ENCODE peak calls at places on chromosomes 13 and 19, in ten cellular contexts. One of them, this sample, is unnamed.

GRCh38 chr19:1566392-1567115 is 1.6 kb downstream of the MEX3D start:
- DNase-seq in NCI-H1105: peak; percentile 33
- DNase-seq in Right ventricle myocardium superior: peak; percentile 75
- DNase-seq in lower leg skin: no peak
- DNase-seq in ecto neural progenitor cell: peak; percentile 90
- DNase-seq in heart left ventricle: peak; percentile 69
- DNase-seq in esophagus squamous epithelium: no peak
- DNase-seq in NCI-H345: peak; percentile 48
- DNase-seq in left cardiac atrium: peak; percentile 74
- DNase-seq in cardiac fibroblast: peak; percentile 84
- DNase-seq in this sample: peak; percentile 85

GRCh38 chr13:36543671-36544070 is 111.4 kb downstream of the CCNA1 start:
- DNase-seq in Right ventricle myocardium superior: no peak
- DNase-seq in heart left ventricle: peak; percentile 35
- DNase-seq in NCI-H1105: peak; percentile 45
- DNase-seq in lower leg skin: no peak
- DNase-seq in left cardiac atrium: no peak
- DNase-seq in cardiac fibroblast: no peak
- DNase-seq in ecto neural progenitor cell: no peak
- DNase-seq in NCI-H345: peak; percentile 41
- DNase-seq in esophagus squamous epithelium: no peak
- DNase-seq in this sample: no peak

GRCh38 chr19:55189424-55189823 is 9.3 kb upstream of the SYT5 start:
- DNase-seq in lower leg skin: peak; percentile 84
- DNase-seq in heart left ventricle: peak; percentile 50
- DNase-seq in ecto neural progenitor cell: no peak
- DNase-seq in left cardiac atrium: peak; percentile 50
- DNase-seq in Right ventricle myocardium superior: no peak
- DNase-seq in esophagus squamous epithelium: no peak
- DNase-seq in NCI-H345: no peak
- DNase-seq in NCI-H1105: no peak
- DNase-seq in cardiac fibroblast: peak; percentile 98
- DNase-seq in this sample: peak; percentile 97

GRCh38 chr13:50901701-50902100 is 7.9 kb upstream of the RNASEH2B start:
- DNase-seq in cardiac fibroblast: no peak
- DNase-seq in heart left ventricle: no peak
- DNase-seq in Right ventricle myocardium superior: no peak
- DNase-seq in esophagus squamous epithelium: no peak
- DNase-seq in ecto neural progenitor cell: no peak
- DNase-seq in NCI-H1105: no peak
- DNase-seq in lower leg skin: no peak
- DNase-seq in NCI-H345: no peak
- DNase-seq in left cardiac atrium: no peak
- DNase-seq in this sample: no peak

GRCh38 chr13:37540228-37540627 is 58.3 kb downstream of the POSTN start:
- DNase-seq in ecto neural progenitor cell: no peak
- DNase-seq in Right ventricle myocardium superior: no peak
- DNase-seq in lower leg skin: no peak
- DNase-seq in cardiac fibroblast: peak; percentile 88
- DNase-seq in NCI-H1105: no peak
- DNase-seq in esophagus squamous epithelium: no peak
- DNase-seq in heart left ventricle: no peak
- DNase-seq in left cardiac atrium: no peak
- DNase-seq in NCI-H345: no peak
- DNase-seq in this sample: peak; percentile 76

GRCh38 chr13:113816925-113817859 is 46.7 kb downstream of the GAS6 start:
- DNase-seq in NCI-H1105: peak; percentile 89
- DNase-seq in NCI-H345: peak; percentile 77
- DNase-seq in Right ventricle myocardium superior: peak; percentile 92
- DNase-seq in left cardiac atrium: peak; percentile 91
- DNase-seq in cardiac fibroblast: peak; percentile 88
- DNase-seq in esophagus squamous epithelium: peak; percentile 59
- DNase-seq in heart left ventricle: peak; percentile 92
- DNase-seq in lower leg skin: peak; percentile 90
- DNase-seq in ecto neural progenitor cell: peak; percentile 86
- DNase-seq in this sample: peak; percentile 83

GRCh38 chr19:8654591-8655339 is 24.3 kb downstream of the NFILZ start:
- DNase-seq in Right ventricle myocardium superior: peak; percentile 69
- DNase-seq in ecto neural progenitor cell: peak; percentile 86
- DNase-seq in esophagus squamous epithelium: no peak
- DNase-seq in cardiac fibroblast: peak; percentile 54
- DNase-seq in heart left ventricle: peak; percentile 57
- DNase-seq in NCI-H1105: peak; percentile 13
- DNase-seq in left cardiac atrium: peak; percentile 53
- DNase-seq in NCI-H345: peak; percentile 19
- DNase-seq in lower leg skin: no peak
- DNase-seq in this sample: peak; percentile 29

GRCh38 chr19:35716735-35716984 is 1.1 kb upstream of the KMT2B start:
- DNase-seq in lower leg skin: no peak
- DNase-seq in esophagus squamous epithelium: no peak
- DNase-seq in left cardiac atrium: no peak
- DNase-seq in NCI-H1105: peak; percentile 65
- DNase-seq in heart left ventricle: no peak
- DNase-seq in NCI-H345: no peak
- DNase-seq in Right ventricle myocardium superior: no peak
- DNase-seq in ecto neural progenitor cell: no peak
- DNase-seq in cardiac fibroblast: no peak
- DNase-seq in this sample: no peak

GRCh38 chr13:41708648-41709175 is 251.4 kb downstream of the RGCC start:
- DNase-seq in left cardiac atrium: peak; percentile 24
- DNase-seq in ecto neural progenitor cell: no peak
- DNase-seq in lower leg skin: peak; percentile 22
- DNase-seq in cardiac fibroblast: no peak
- DNase-seq in esophagus squamous epithelium: no peak
- DNase-seq in heart left ventricle: peak; percentile 64
- DNase-seq in NCI-H1105: no peak
- DNase-seq in Right ventricle myocardium superior: peak; percentile 46
- DNase-seq in NCI-H345: no peak
- DNase-seq in this sample: no peak

GRCh38 chr13:37326319-37326718 is 220.9 kb upstream of the CSNK1A1L start:
- DNase-seq in NCI-H1105: no peak
- DNase-seq in lower leg skin: no peak
- DNase-seq in left cardiac atrium: no peak
- DNase-seq in ecto neural progenitor cell: no peak
- DNase-seq in heart left ventricle: no peak
- DNase-seq in NCI-H345: no peak
- DNase-seq in cardiac fibroblast: peak; percentile 40
- DNase-seq in Right ventricle myocardium superior: no peak
- DNase-seq in esophagus squamous epithelium: no peak
- DNase-seq in this sample: peak; percentile 52

GRCh38 chr13:109744512-109745051 is 41.8 kb downstream of the IRS2 start:
- DNase-seq in heart left ventricle: peak; percentile 74
- DNase-seq in NCI-H345: peak; percentile 56
- DNase-seq in left cardiac atrium: peak; percentile 79
- DNase-seq in cardiac fibroblast: peak; percentile 86
- DNase-seq in esophagus squamous epithelium: no peak
- DNase-seq in Right ventricle myocardium superior: peak; percentile 62
- DNase-seq in NCI-H1105: peak; percentile 85
- DNase-seq in ecto neural progenitor cell: no peak
- DNase-seq in lower leg skin: no peak
- DNase-seq in this sample: peak; percentile 97

GRCh38 chr19:32658075-32658474 is 16.9 kb downstream of the ANKRD27 start:
- DNase-seq in left cardiac atrium: no peak
- DNase-seq in NCI-H345: no peak
- DNase-seq in heart left ventricle: no peak
- DNase-seq in Right ventricle myocardium superior: no peak
- DNase-seq in lower leg skin: no peak
- DNase-seq in esophagus squamous epithelium: no peak
- DNase-seq in NCI-H1105: no peak
- DNase-seq in cardiac fibroblast: no peak
- DNase-seq in ecto neural progenitor cell: no peak
- DNase-seq in this sample: no peak

GRCh38 chr19:4851551-4852290 is 15.7 kb downstream of the PLIN3 start:
- DNase-seq in cardiac fibroblast: peak; percentile 67
- DNase-seq in heart left ventricle: peak; percentile 75
- DNase-seq in esophagus squamous epithelium: no peak
- DNase-seq in lower leg skin: peak; percentile 42
- DNase-seq in left cardiac atrium: peak; percentile 75
- DNase-seq in ecto neural progenitor cell: peak; percentile 84
- DNase-seq in NCI-H1105: peak; percentile 58
- DNase-seq in NCI-H345: peak; percentile 64
- DNase-seq in Right ventricle myocardium superior: peak; percentile 88
- DNase-seq in this sample: peak; percentile 17

GRCh38 chr19:44925114-44925891 is 10.9 kb downstream of the APOC1 start:
- DNase-seq in Right ventricle myocardium superior: peak; percentile 91
- DNase-seq in cardiac fibroblast: peak; percentile 70
- DNase-seq in NCI-H345: no peak
- DNase-seq in lower leg skin: peak; percentile 71
- DNase-seq in esophagus squamous epithelium: no peak
- DNase-seq in NCI-H1105: no peak
- DNase-seq in heart left ventricle: peak; percentile 86
- DNase-seq in ecto neural progenitor cell: no peak
- DNase-seq in left cardiac atrium: peak; percentile 84
- DNase-seq in this sample: peak; percentile 63

GRCh38 chr19:11142528-11143171 is 12.9 kb downstream of the SPC24 start:
- DNase-seq in NCI-H1105: no peak
- DNase-seq in left cardiac atrium: peak; percentile 94
- DNase-seq in cardiac fibroblast: peak; percentile 96
- DNase-seq in Right ventricle myocardium superior: peak; percentile 95
- DNase-seq in esophagus squamous epithelium: no peak
- DNase-seq in heart left ventricle: peak; percentile 95
- DNase-seq in NCI-H345: no peak
- DNase-seq in lower leg skin: peak; percentile 74
- DNase-seq in ecto neural progenitor cell: peak; percentile 82
- DNase-seq in this sample: peak; percentile 93

GRCh38 chr13:77698211-77699058 is 948 bp downstream of the SLAIN1 start:
- DNase-seq in ecto neural progenitor cell: peak; percentile 71
- DNase-seq in lower leg skin: no peak
- DNase-seq in left cardiac atrium: peak; percentile 25
- DNase-seq in Right ventricle myocardium superior: peak; percentile 47
- DNase-seq in cardiac fibroblast: peak; percentile 3
- DNase-seq in esophagus squamous epithelium: no peak
- DNase-seq in heart left ventricle: peak; percentile 31
- DNase-seq in NCI-H345: peak; percentile 73
- DNase-seq in NCI-H1105: no peak
- DNase-seq in this sample: peak; percentile 3

GRCh38 chr19:20558011-20558410 is 7.6 kb downstream of the ZNF737 start:
- DNase-seq in cardiac fibroblast: no peak
- DNase-seq in esophagus squamous epithelium: no peak
- DNase-seq in NCI-H345: no peak
- DNase-seq in Right ventricle myocardium superior: no peak
- DNase-seq in ecto neural progenitor cell: no peak
- DNase-seq in left cardiac atrium: peak; percentile 34
- DNase-seq in NCI-H1105: no peak
- DNase-seq in heart left ventricle: no peak
- DNase-seq in lower leg skin: no peak
- DNase-seq in this sample: no peak

GRCh38 chr19:29887498-29887897 is 54.5 kb upstream of the URI1 start:
- DNase-seq in NCI-H345: no peak
- DNase-seq in ecto neural progenitor cell: no peak
- DNase-seq in left cardiac atrium: no peak
- DNase-seq in cardiac fibroblast: no peak
- DNase-seq in heart left ventricle: no peak
- DNase-seq in Right ventricle myocardium superior: no peak
- DNase-seq in NCI-H1105: no peak
- DNase-seq in esophagus squamous epithelium: no peak
- DNase-seq in lower leg skin: no peak
- DNase-seq in this sample: no peak

GRCh38 chr13:83879431-83880171 is 2.7 kb downstream of the SLITRK1 start:
- DNase-seq in ecto neural progenitor cell: peak; percentile 51
- DNase-seq in cardiac fibroblast: no peak
- DNase-seq in NCI-H1105: no peak
- DNase-seq in left cardiac atrium: no peak
- DNase-seq in lower leg skin: no peak
- DNase-seq in esophagus squamous epithelium: no peak
- DNase-seq in Right ventricle myocardium superior: no peak
- DNase-seq in heart left ventricle: no peak
- DNase-seq in NCI-H345: no peak
- DNase-seq in this sample: no peak

GRCh38 chr19:55461974-55462628 is 659 bp upstream of the ISOC2 start:
- DNase-seq in NCI-H345: peak; percentile 26
- DNase-seq in Right ventricle myocardium superior: no peak
- DNase-seq in left cardiac atrium: no peak
- DNase-seq in NCI-H1105: no peak
- DNase-seq in lower leg skin: no peak
- DNase-seq in esophagus squamous epithelium: no peak
- DNase-seq in heart left ventricle: no peak
- DNase-seq in cardiac fibroblast: peak; percentile 52
- DNase-seq in ecto neural progenitor cell: peak; percentile 50
- DNase-seq in this sample: peak; percentile 39

GRCh38 chr13:46109451-46109850 is 4.6 kb upstream of the CPB2 start:
- DNase-seq in esophagus squamous epithelium: no peak
- DNase-seq in heart left ventricle: no peak
- DNase-seq in NCI-H345: no peak
- DNase-seq in NCI-H1105: no peak
- DNase-seq in ecto neural progenitor cell: peak; percentile 55
- DNase-seq in Right ventricle myocardium superior: no peak
- DNase-seq in left cardiac atrium: no peak
- DNase-seq in cardiac fibroblast: no peak
- DNase-seq in lower leg skin: no peak
- DNase-seq in this sample: no peak

GRCh38 chr19:55308281-55308680 is 16.9 kb downstream of the TMEM150B start:
- DNase-seq in NCI-H345: no peak
- DNase-seq in NCI-H1105: no peak
- DNase-seq in lower leg skin: no peak
- DNase-seq in ecto neural progenitor cell: no peak
- DNase-seq in heart left ventricle: no peak
- DNase-seq in esophagus squamous epithelium: no peak
- DNase-seq in left cardiac atrium: no peak
- DNase-seq in cardiac fibroblast: no peak
- DNase-seq in Right ventricle myocardium superior: no peak
- DNase-seq in this sample: no peak

GRCh38 chr13:85379433-85379832 is 419.8 kb downstream of the SLITRK6 start:
- DNase-seq in esophagus squamous epithelium: no peak
- DNase-seq in left cardiac atrium: no peak
- DNase-seq in lower leg skin: no peak
- DNase-seq in cardiac fibroblast: no peak
- DNase-seq in NCI-H1105: no peak
- DNase-seq in heart left ventricle: no peak
- DNase-seq in Right ventricle myocardium superior: no peak
- DNase-seq in ecto neural progenitor cell: no peak
- DNase-seq in NCI-H345: no peak
- DNase-seq in this sample: no peak

GRCh38 chr19:19459707-19460251 is 54.3 kb downstream of the GATAD2A start:
- DNase-seq in esophagus squamous epithelium: no peak
- DNase-seq in lower leg skin: peak; percentile 66
- DNase-seq in NCI-H1105: no peak
- DNase-seq in cardiac fibroblast: peak; percentile 84
- DNase-seq in heart left ventricle: peak; percentile 62
- DNase-seq in Right ventricle myocardium superior: peak; percentile 64
- DNase-seq in NCI-H345: no peak
- DNase-seq in ecto neural progenitor cell: no peak
- DNase-seq in left cardiac atrium: peak; percentile 63
- DNase-seq in this sample: peak; percentile 69

GRCh38 chr13:76455960-76456359 is 430.2 kb downstream of the KCTD12 start:
- DNase-seq in cardiac fibroblast: peak; percentile 22
- DNase-seq in NCI-H345: no peak
- DNase-seq in heart left ventricle: no peak
- DNase-seq in left cardiac atrium: no peak
- DNase-seq in ecto neural progenitor cell: no peak
- DNase-seq in NCI-H1105: no peak
- DNase-seq in esophagus squamous epithelium: no peak
- DNase-seq in Right ventricle myocardium superior: no peak
- DNase-seq in lower leg skin: no peak
- DNase-seq in this sample: peak; percentile 78

GRCh38 chr13:45564108-45564507 is 51.4 kb downstream of the ERICH6B start:
- DNase-seq in heart left ventricle: no peak
- DNase-seq in lower leg skin: no peak
- DNase-seq in NCI-H1105: no peak
- DNase-seq in Right ventricle myocardium superior: no peak
- DNase-seq in left cardiac atrium: no peak
- DNase-seq in cardiac fibroblast: peak; percentile 66
- DNase-seq in ecto neural progenitor cell: no peak
- DNase-seq in esophagus squamous epithelium: no peak
- DNase-seq in NCI-H345: peak; percentile 34
- DNase-seq in this sample: peak; percentile 79

GRCh38 chr19:38221919-38222828 is 1.8 kb downstream of the DPF1 start:
- DNase-seq in NCI-H1105: no peak
- DNase-seq in heart left ventricle: no peak
- DNase-seq in ecto neural progenitor cell: no peak
- DNase-seq in NCI-H345: no peak
- DNase-seq in left cardiac atrium: no peak
- DNase-seq in cardiac fibroblast: no peak
- DNase-seq in lower leg skin: no peak
- DNase-seq in esophagus squamous epithelium: no peak
- DNase-seq in Right ventricle myocardium superior: no peak
- DNase-seq in this sample: no peak

GRCh38 chr19:23799321-23799720 is 40.6 kb upstream of the ZNF681 start:
- DNase-seq in cardiac fibroblast: no peak
- DNase-seq in lower leg skin: no peak
- DNase-seq in heart left ventricle: no peak
- DNase-seq in esophagus squamous epithelium: no peak
- DNase-seq in left cardiac atrium: no peak
- DNase-seq in NCI-H345: peak; percentile 2
- DNase-seq in NCI-H1105: no peak
- DNase-seq in Right ventricle myocardium superior: no peak
- DNase-seq in ecto neural progenitor cell: no peak
- DNase-seq in this sample: no peak

This sample was measured in iris pigment epithelial cell.